ENCODE peak calls at places on chromosomes 3 and 15, in six cellular contexts. R is A549; N is dermis microvascular lymphatic vessel endothelial cell; Z is SW480; W is omental fat pad; L is stimulated activated CD4-positive, alpha-beta T cell treated with anti-CD3 and anti-CD28 coated beads, Interleukin-15, amount 100 ng/mL, for 24 hours. A is an unnamed sample.

GRCh38 chr3:73926360-73927202 is 301.8 kb upstream of the PDZRN3 start:
- DNase-seq in R (no peak), N (no peak), Z (no peak), W (no peak), L (no peak), A (no peak)

GRCh38 chr3:143697975-143698374 is 150.3 kb downstream of the SLC9A9 start:
- DNase-seq in R (no peak), N (peak; percentile 3), Z (no peak), W (no peak), L (no peak), A (no peak)

GRCh38 chr3:136952292-136952691 is 5.5 kb upstream of the IL20RB start:
- DNase-seq in R (no peak), N (no peak), Z (no peak), W (no peak), L (no peak), A (no peak)

GRCh38 chr15:30872341-30872748 is 31.4 kb upstream of the FAN1 start:
- DNase-seq in R (no peak), N (no peak), Z (no peak), W (no peak), L (peak; percentile 11), A (no peak)

GRCh38 chr15:66306381-66306780 is 13.0 kb downstream of the DIS3L start:
- DNase-seq in R (no peak), N (no peak), Z (no peak), W (no peak), L (no peak), A (no peak)

GRCh38 chr3:18246336-18247060 is 178.6 kb downstream of the SATB1 start:
- DNase-seq in R (no peak), N (no peak), Z (no peak), W (no peak), L (no peak), A (no peak)

GRCh38 chr3:41301548-41301947 is 102.2 kb downstream of the CTNNB1 start:
- DNase-seq in R (no peak), N (no peak), Z (no peak), W (no peak), L (no peak), A (no peak)

GRCh38 chr3:47855461-47856383 is 52.8 kb downstream of the DHX30 start:
- DNase-seq in R (no peak), N (no peak), Z (no peak), W (no peak), L (no peak), A (no peak)

GRCh38 chr3:8512234-8512633 is 10.6 kb downstream of the LMCD1 start:
- DNase-seq in R (no peak), N (no peak), Z (no peak), W (no peak), L (no peak), A (no peak)